ENCODE peak calls at places on chromosomes 13 and 19, in six cellular contexts. H is brain microvascular endothelial cell; X is activated CD4-positive, alpha-beta T cell treated with anti-CD3 and anti-CD28 coated beads for 48 hours; C is T47D; L is WERI-Rb-1; S is HFFc6. A is an unnamed sample.
A peak's percentile ranks its signal among the peaks of the same experiment; 100 is the strongest.

GRCh38 chr13:76994281-76994680 is 2.4 kb downstream of the CLN5 start:
- DNase-seq in S (no peak), H (no peak), L (no peak), C (no peak), X (no peak), A (no peak)

GRCh38 chr19:40321566-40322270 is 26.5 kb downstream of the C19orf47 start:
- DNase-seq in L (no peak), X (no peak), C (no peak), H (no peak), S (no peak), A (no peak)

GRCh38 chr19:54266133-54266532 is 9.1 kb upstream of the LILRB5 start:
- DNase-seq in H (peak; percentile 74), X (peak; percentile 88), C (peak; percentile 35), S (peak; percentile 37), L (peak; percentile 69), A (peak; percentile 35)

GRCh38 chr19:30896551-30896950 is 452.7 kb downstream of the TSHZ3 start:
- DNase-seq in L (peak; percentile 42), X (no peak), C (no peak), H (no peak), S (no peak), A (no peak)

GRCh38 chr13:113763961-113764792 is 5.2 kb downstream of the TMEM255B start:
- DNase-seq in S (no peak), H (no peak), X (no peak), C (no peak), L (peak; percentile 6), A (no peak)

GRCh38 chr19:29671393-29672076 is 6.3 kb downstream of the PLEKHF1 start:
- DNase-seq in X (peak; percentile 94), L (no peak), H (peak; percentile 24), C (no peak), S (no peak), A (no peak)

GRCh38 chr13:25687622-25688225 is 315.9 kb downstream of the ATP8A2 start:
- DNase-seq in L (no peak), C (no peak), H (peak; percentile 9), S (no peak), X (no peak), A (no peak)

GRCh38 chr19:824885-825284 is 2.8 kb upstream of the AZU1 start:
- DNase-seq in L (no peak), S (no peak), H (no peak), C (no peak), X (no peak), A (no peak)

GRCh38 chr13:112638157-112638750 is 50.3 kb upstream of the TUBGCP3 start:
- DNase-seq in L (no peak), S (no peak), X (no peak), H (no peak), C (no peak), A (no peak)

GRCh38 chr13:41196620-41197019 is 2.3 kb upstream of the KBTBD7 start:
- DNase-seq in X (no peak), L (no peak), C (no peak), H (no peak), S (no peak), A (no peak)

GRCh38 chr13:35055705-35056104 is 113.6 kb downstream of the NBEA start:
- DNase-seq in L (no peak), X (no peak), S (no peak), C (no peak), H (no peak), A (no peak)

GRCh38 chr13:73521970-73522549 is 463.3 kb downstream of the KLF5 start:
- DNase-seq in C (no peak), S (no peak), X (no peak), H (no peak), L (no peak), A (no peak)

GRCh38 chr13:39253774-39254173 is 215.5 kb downstream of the NHLRC3 start:
- DNase-seq in X (no peak), S (peak; percentile 13), L (no peak), C (no peak), H (peak; percentile 42), A (no peak)

GRCh38 chr13:43307921-43308433 is 284.6 kb downstream of the DNAJC15 start:
- DNase-seq in H (peak; percentile 93), X (no peak), S (peak; percentile 86), L (no peak), C (no peak), A (peak; percentile 72)

GRCh38 chr13:107832521-107833095 is 382.7 kb downstream of the LIG4 start:
- DNase-seq in X (no peak), L (peak; percentile 27), H (no peak), C (no peak), S (no peak), A (no peak)

GRCh38 chr13:76048675-76049396 is 412.7 kb downstream of the LMO7 start:
- DNase-seq in X (no peak), H (no peak), L (no peak), C (no peak), S (no peak), A (no peak)